ENCODE peak calls at places on chromosomes 3 and 15, in four cellular contexts. N is astrocyte, S is HL-60, D is heart left ventricle. A is an unnamed sample.

GRCh38 chr3:195803309-195803908 is 8.3 kb downstream of the MUC4 start:
- DNase-seq in D (no peak), S (no peak), N (no peak), A (no peak)

GRCh38 chr3:114502204-114502603 is 208.4 kb downstream of the TIGIT start:
- DNase-seq in D (no peak), S (no peak), N (no peak), A (no peak)

GRCh38 chr15:68783226-68784054 is 37.3 kb downstream of the ANP32A start:
- DNase-seq in N (no peak), D (peak), S (no peak), A (peak)

GRCh38 chr3:127849368-127849767 is 27.1 kb upstream of the MGLL start:
- DNase-seq in S (no peak), N (no peak), D (no peak), A (no peak)

GRCh38 chr3:17605032-17605431 is 137.4 kb downstream of the TBC1D5 start:
- DNase-seq in S (no peak), D (no peak), N (peak), A (no peak)

GRCh38 chr3:61530355-61530754 is 31.0 kb upstream of the PTPRG start:
- DNase-seq in N (peak), D (no peak), S (no peak), A (no peak)

GRCh38 chr3:124812291-124813265 is 74.6 kb downstream of the ITGB5 start:
- DNase-seq in D (peak), N (peak), S (no peak), A (no peak)

GRCh38 chr3:69079269-69080159 is 651 bp downstream of the UBA3 start:
- DNase-seq in N (no peak), S (no peak), D (no peak), A (peak)

GRCh38 chr3:31862861-31863260 is 118.2 kb downstream of the OSBPL10 start:
- DNase-seq in S (no peak), D (no peak), N (peak), A (no peak)

GRCh38 chr15:80026310-80026709 is 33.2 kb upstream of the ZFAND6 start:
- DNase-seq in N (no peak), S (no peak), D (no peak), A (no peak)

GRCh38 chr3:140242818-140243276 is 307.9 kb downstream of the CLSTN2 start:
- DNase-seq in S (no peak), N (peak), D (no peak), A (no peak)

GRCh38 chr15:77795446-77795845 is 162.7 kb upstream of the LINGO1 start:
- DNase-seq in S (no peak), D (no peak), N (no peak), A (no peak)

GRCh38 chr3:131217296-131217741 is 164.3 kb upstream of the NUDT16 start:
- DNase-seq in N (no peak), S (no peak), D (no peak), A (peak)

GRCh38 chr3:49803464-49804140 is 541 bp downstream of the INKA1 start:
- DNase-seq in N (peak), S (peak), D (peak), A (peak)

GRCh38 chr3:185781759-185782158 is 43.1 kb downstream of the IGF2BP2 start:
- DNase-seq in N (peak), S (no peak), D (no peak), A (no peak)

DNA sequence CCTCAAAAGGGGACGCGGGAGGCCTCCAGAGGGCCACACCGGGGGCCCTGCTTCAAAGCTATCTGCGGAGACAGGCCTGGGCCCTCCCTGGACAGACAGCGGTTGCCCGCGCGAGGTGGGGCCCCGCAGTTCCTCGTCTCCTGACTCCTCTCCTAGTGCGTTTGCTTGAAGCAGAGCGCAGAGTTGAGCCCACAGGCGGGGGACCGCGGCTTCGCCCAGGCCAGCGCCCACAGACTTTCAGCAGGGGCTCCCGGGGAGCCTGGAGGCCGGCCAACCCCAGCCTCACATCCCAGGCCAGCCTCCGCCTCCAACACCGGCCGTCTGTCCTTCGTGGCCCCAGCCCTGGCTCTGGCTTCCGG is 540 bp upstream of the ADAMTS7 start:
- DNase-seq in N (no peak), D (peak), S (no peak), A (no peak)
- TF ChIP-seq CTCF in N (no peak), D (no peak), S (no peak), A (no peak)

GRCh38 chr3:48467110-48467454 is 20.5 kb downstream of the ATRIP start:
- DNase-seq in S (no peak), D (no peak), N (no peak), A (no peak)

GRCh38 chr3:48466386-48467109 is 20.0 kb downstream of the ATRIP start:
- DNase-seq in S (peak), D (no peak), N (no peak), A (no peak)

GRCh38 chr3:48469046-48469915 is 22.7 kb downstream of the ATRIP start:
- DNase-seq in S (no peak), D (no peak), N (no peak), A (no peak)

GRCh38 chr3:48468329-48468731 is 21.8 kb downstream of the ATRIP start:
- DNase-seq in D (no peak), N (no peak), S (no peak), A (peak)

GRCh38 chr3:48467473-48468267 is 21.1 kb downstream of the ATRIP start:
- DNase-seq in D (no peak), N (no peak), S (no peak), A (no peak)
- H3K4me3 ChIP-seq in D (peak), N (no peak), S (peak), A (peak)

GRCh38 chr3:55014081-55014480 is 86.2 kb upstream of the LRTM1 start:
- DNase-seq in D (no peak), N (peak), S (no peak), A (no peak)

GRCh38 chr3:55012091-55012490 is 84.2 kb upstream of the LRTM1 start:
- DNase-seq in D (no peak), S (no peak), N (no peak), A (no peak)

GRCh38 chr3:55009372-55009771 is 81.5 kb upstream of the LRTM1 start:
- DNase-seq in S (no peak), D (no peak), N (no peak), A (no peak)

GRCh38 chr3:55017876-55018275 is 90.0 kb upstream of the LRTM1 start:
- DNase-seq in D (no peak), S (no peak), N (peak), A (no peak)

DNA sequence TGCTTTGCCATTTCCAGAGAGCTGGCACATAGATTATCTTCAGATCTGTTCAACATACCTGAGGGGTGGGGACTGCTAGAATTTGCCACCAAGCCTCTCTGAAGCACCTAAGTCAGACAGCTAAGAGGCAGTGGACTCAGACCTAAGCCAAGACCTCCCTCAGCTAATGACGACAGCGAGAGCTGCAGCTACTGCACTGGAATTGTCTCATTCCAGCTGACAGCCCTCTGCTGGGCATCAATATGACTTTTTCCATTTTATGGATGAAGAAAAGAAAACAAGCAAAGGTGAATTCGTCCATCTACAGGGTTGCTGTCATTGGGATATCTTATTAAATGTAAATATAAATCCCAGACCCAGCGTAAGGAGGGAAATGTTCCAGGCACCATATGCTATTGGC is 85.3 kb upstream of the LRTM1 start:
- DNase-seq in D (no peak), S (no peak), N (no peak), A (no peak)
- TF ChIP-seq CTCF in D (no peak), S (no peak), N (peak), A (peak)

GRCh38 chr3:101602731-101603130 is 28.8 kb downstream of the PCNP start:
- DNase-seq in S (no peak), D (no peak), N (no peak), A (no peak)
- H3K4me3 ChIP-seq in S (no peak), D (no peak), N (no peak), A (no peak)

A was measured in BE2C.